ENCODE peak calls at places on chromosome 13, in six cellular contexts. Q is A549, I is endothelial cell of umbilical vein, D is K562, K is GM12878, U is HepG2. E is an unnamed sample.

GRCh38 chr13:22126433-22127021 is 455.7 kb downstream of the FGF9 start:
- DNase-seq in Q (no peak), I (no peak), D (no peak), K (peak; percentile 51), U (no peak), E (peak; percentile 36)

GRCh38 chr13:112959206-112959605 is 9.8 kb upstream of the MCF2L start:
- DNase-seq in Q (no peak), I (no peak), D (no peak), K (no peak), U (peak; percentile 46), E (no peak)

GRCh38 chr13:67416047-67416925 is 186.2 kb upstream of the PCDH9 start:
- DNase-seq in Q (peak; percentile 38), I (no peak), D (no peak), K (no peak), U (peak; percentile 4), E (peak; percentile 29)

GRCh38 chr13:112690242-112690943 is 555 bp downstream of the ATP11A start:
- DNase-seq in Q (no peak), I (peak; percentile 24), D (no peak), K (no peak), U (no peak), E (peak; percentile 66)

GRCh38 chr13:113207890-113208423 is 512 bp downstream of the PCID2 start:
- DNase-seq in Q (peak; percentile 28), I (peak; percentile 70), D (no peak), K (no peak), U (peak; percentile 26), E (peak; percentile 59)

GRCh38 chr13:73777134-73777533 is 357.1 kb downstream of the KLF12 start:
- DNase-seq in Q (no peak), I (no peak), D (no peak), K (no peak), U (no peak), E (no peak)

GRCh38 chr13:21957833-21958232 is 287.0 kb downstream of the FGF9 start:
- DNase-seq in Q (no peak), I (no peak), D (no peak), K (no peak), U (no peak), E (no peak)

GRCh38 chr13:50359779-50360178 is 344.5 kb downstream of the KCNRG start:
- DNase-seq in Q (no peak), I (no peak), D (no peak), K (no peak), U (no peak), E (no peak)

GRCh38 chr13:60351326-60351725 is 45.7 kb upstream of the TDRD3 start:
- DNase-seq in Q (no peak), I (peak; percentile 7), D (no peak), K (no peak), U (no peak), E (no peak)

GRCh38 chr13:109647046-109647445 is 139.3 kb downstream of the IRS2 start:
- DNase-seq in Q (peak; percentile 36), I (no peak), D (no peak), K (no peak), U (no peak), E (peak; percentile 82)

GRCh38 chr13:26873174-26873698 is 112.7 kb upstream of the GPR12 start:
- DNase-seq in Q (no peak), I (no peak), D (no peak), K (no peak), U (no peak), E (no peak)

GRCh38 chr13:112692104-112692503 is 2.3 kb downstream of the ATP11A start:
- DNase-seq in Q (no peak), I (no peak), D (no peak), K (no peak), U (no peak), E (no peak)

GRCh38 chr13:68588623-68589022 is 1358.5 kb upstream of the PCDH9 start:
- DNase-seq in Q (no peak), I (no peak), D (no peak), K (peak; percentile 5), U (peak; percentile 0), E (peak; percentile 74)

GRCh38 chr13:96091164-96091931 is 1.4 kb downstream of the HS6ST3 start:
- DNase-seq in Q (no peak), I (peak; percentile 12), D (no peak), K (no peak), U (no peak), E (no peak)

GRCh38 chr13:98576215-98576945 is 527 bp downstream of the STK24 start:
- DNase-seq in Q (peak; percentile 12), I (peak; percentile 41), D (peak; percentile 28), K (no peak), U (no peak), E (peak; percentile 63)

GRCh38 chr13:44045179-44045562 is 165.5 kb downstream of the LACC1 start:
- DNase-seq in Q (peak; percentile 17), I (no peak), D (no peak), K (no peak), U (no peak), E (no peak)

GRCh38 chr13:98013241-98013640 is 59.8 kb downstream of the IPO5 start:
- DNase-seq in Q (no peak), I (no peak), D (no peak), K (no peak), U (no peak), E (no peak)

GRCh38 chr13:63909726-63910125 is 2494.1 kb upstream of the PCDH20 start:
- DNase-seq in Q (no peak), I (no peak), D (no peak), K (no peak), U (no peak), E (no peak)

GRCh38 chr13:98089246-98089645 is 53.6 kb upstream of the FARP1 start:
- DNase-seq in Q (no peak), I (no peak), D (no peak), K (no peak), U (no peak), E (no peak)

GRCh38 chr13:95494082-95494681 is 58.3 kb upstream of the CLDN10 start:
- DNase-seq in Q (peak; percentile 75), I (peak; percentile 85), D (peak; percentile 59), K (no peak), U (peak; percentile 55), E (peak; percentile 72)

GRCh38 chr13:97372929-97373328 is 61.0 kb upstream of the RAP2A start:
- DNase-seq in Q (no peak), I (no peak), D (no peak), K (no peak), U (no peak), E (no peak)

GRCh38 chr13:98500963-98501421 is 75.9 kb downstream of the STK24 start:
- DNase-seq in Q (no peak), I (no peak), D (no peak), K (peak; percentile 57), U (no peak), E (peak; percentile 30)

GRCh38 chr13:111654531-111654930 is 334.1 kb downstream of the TEX29 start:
- DNase-seq in Q (no peak), I (no peak), D (no peak), K (no peak), U (no peak), E (no peak)

GRCh38 chr13:73717632-73718031 is 416.6 kb downstream of the KLF12 start:
- DNase-seq in Q (no peak), I (peak; percentile 82), D (no peak), K (no peak), U (no peak), E (peak; percentile 13)

GRCh38 chr13:50672025-50672424 is 171.5 kb downstream of the DLEU7 start:
- DNase-seq in Q (no peak), I (no peak), D (no peak), K (no peak), U (peak; percentile 86), E (peak; percentile 82)

GRCh38 chr13:44221657-44222056 is 152.0 kb upstream of the SERP2 start:
- DNase-seq in Q (no peak), I (no peak), D (no peak), K (no peak), U (no peak), E (no peak)

GRCh38 chr13:51922771-51923480 is 61.2 kb downstream of the CCDC70 start:
- DNase-seq in Q (no peak), I (no peak), D (no peak), K (no peak), U (no peak), E (no peak)

GRCh38 chr13:33204130-33204927 is 81.2 kb downstream of the STARD13 start:
- DNase-seq in Q (no peak), I (peak; percentile 89), D (no peak), K (peak; percentile 78), U (no peak), E (no peak)

DNA sequence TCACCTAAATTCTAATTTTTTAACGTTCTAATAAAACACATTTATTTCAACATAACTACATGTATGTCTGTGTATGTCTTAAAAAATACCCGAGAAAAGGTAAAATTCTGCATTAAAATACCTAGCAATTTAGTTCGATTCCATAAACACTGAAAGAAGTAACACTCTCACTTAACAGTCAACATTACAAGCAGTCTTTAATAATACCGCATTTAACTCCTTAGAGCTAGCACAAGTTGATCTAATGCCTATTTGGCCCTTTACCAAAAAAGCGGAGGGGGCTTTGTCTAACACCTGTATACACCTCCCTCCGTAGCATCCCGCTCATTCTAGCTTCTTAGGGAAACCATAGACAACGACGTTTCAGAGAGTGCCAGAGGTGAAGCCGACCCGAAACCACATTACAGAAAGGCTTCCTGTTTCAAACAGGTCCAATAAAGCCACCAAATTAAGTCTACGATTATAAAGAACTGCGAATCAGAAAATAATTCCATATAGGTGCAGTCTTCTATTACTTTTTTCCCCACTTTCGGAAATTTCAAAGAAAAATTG is 1.2 kb downstream of the SPART start:
- DNase-seq in Q (no peak), I (no peak), D (no peak), K (no peak), U (no peak), E (peak; percentile 67)
- TF ChIP-seq MYC in Q (no peak), I (no peak), D (no peak), K (no peak), U (no peak), E (no peak)

GRCh38 chr13:58406545-58406944 is 775.0 kb downstream of the PCDH17 start:
- DNase-seq in Q (no peak), I (no peak), D (no peak), K (no peak), U (no peak), E (no peak)
- H3K4me3 ChIP-seq in Q (no peak overlapping the region), I (no peak overlapping the region), D (no peak overlapping the region), K (no peak overlapping the region), U (no peak overlapping the region), E (no peak overlapping the region)

GRCh38 chr13:20497376-20497775 is 28.3 kb downstream of the CRYL1 start:
- DNase-seq in Q (no peak), I (no peak), D (no peak), K (no peak), U (no peak), E (no peak)

GRCh38 chr13:20492641-20493040 is 33.0 kb downstream of the CRYL1 start:
- DNase-seq in Q (peak; percentile 52), I (peak; percentile 40), D (peak; percentile 18), K (no peak), U (peak; percentile 46), E (peak; percentile 48)

GRCh38 chr13:20494656-20495055 is 31.0 kb downstream of the CRYL1 start:
- DNase-seq in Q (no peak), I (no peak), D (no peak), K (no peak), U (no peak), E (no peak)

GRCh38 chr13:20498129-20498528 is 27.5 kb downstream of the CRYL1 start:
- DNase-seq in Q (no peak), I (no peak), D (no peak), K (no peak), U (no peak), E (no peak)

GRCh38 chr13:20495087-20496023 is 30.3 kb downstream of the CRYL1 start:
- DNase-seq in Q (peak; percentile 65), I (peak; percentile 76), D (peak; percentile 52), K (peak; percentile 40), U (peak; percentile 66), E (peak; percentile 81)
- TF ChIP-seq MYC in Q (no peak), I (no peak), D (no peak), K (no peak), U (no peak), E (no peak)

GRCh38 chr13:46182491-46182877 is 507 bp upstream of the LCP1 start:
- DNase-seq in Q (no peak), I (no peak), D (no peak), K (no peak), U (no peak), E (no peak)
- H3K4me3 ChIP-seq in Q (no peak overlapping the region), I (no peak overlapping the region), D (peak overlapping the region; percentile 70), K (peak overlapping the region; percentile 68), U (no peak overlapping the region), E (peak overlapping the region; percentile 90)

E was measured in NB4.